ENCODE peak calls at places on chromosome 6, in nine cellular contexts. V, F, O, W, X, L, J, H and Q are unnamed samples.

GRCh38 chr6:125863023-125863422 is 72.3 kb downstream of the NCOA7 start:
- DNase-seq in H (no peak), L (no peak), F (no peak), V (no peak), W (no peak), X (no peak), O (no peak), J (no peak), Q (no peak)

GRCh38 chr6:166553563-166554271 is 32.8 kb downstream of the RAMACL start:
- DNase-seq in O (peak), W (peak), F (no peak), L (peak), X (peak), V (no peak), H (peak), J (no peak), Q (peak)

GRCh38 chr6:123589317-123589716 is 47.4 kb downstream of the TRDN start:
- DNase-seq in X (no peak), W (no peak), O (no peak), J (no peak), L (no peak), F (no peak), H (no peak), V (no peak), Q (no peak)

GRCh38 chr6:167121471-167121870 is 1.4 kb upstream of the CCR6 start:
- DNase-seq in V (no peak), H (no peak), W (no peak), J (no peak), L (no peak), F (no peak), X (no peak), O (no peak), Q (no peak)

GRCh38 chr6:33583591-33584155 is 3.6 kb upstream of the BAK1 start:
- DNase-seq in V (no peak), O (peak), J (no peak), F (no peak), X (peak), H (no peak), W (no peak), L (no peak), Q (no peak)

GRCh38 chr6:118186676-118187567 is 279.9 kb downstream of the SLC35F1 start:
- DNase-seq in W (no peak), L (no peak), X (no peak), F (no peak), J (no peak), H (no peak), O (peak), V (no peak), Q (peak)

GRCh38 chr6:30565772-30566171 is 5.5 kb upstream of the ABCF1 start:
- DNase-seq in H (no peak), W (no peak), V (no peak), F (no peak), J (no peak), L (no peak), O (no peak), X (no peak), Q (no peak)

GRCh38 chr6:145148392-145149175 is 586.7 kb downstream of the EPM2A start:
- DNase-seq in X (peak), F (peak), O (peak), L (peak), V (no peak), H (no peak), W (peak), J (no peak), Q (peak)

GRCh38 chr6:71205336-71205956 is 83.2 kb upstream of the OGFRL1 start:
- DNase-seq in F (no peak), H (no peak), X (no peak), O (peak), L (no peak), J (no peak), W (peak), V (no peak), Q (peak)